ENCODE peak calls at places on chromosomes 5 and 9, in eight cellular contexts. U, Q, L, C, B, E, F and P are unnamed samples.

GRCh38 chr9:101977614-101978210 is 239.3 kb upstream of the GRIN3A start:
- DNase-seq in U (no peak), Q (no peak), L (no peak), C (peak), B (no peak), E (peak), F (no peak), P (no peak)

GRCh38 chr5:93580387-93581100 is 475 bp downstream of the NR2F1-AS1 start:
- DNase-seq in U (no peak), Q (no peak), L (no peak), C (peak), B (peak), E (no peak), F (no peak), P (no peak)

GRCh38 chr5:31641059-31641458 is 2.1 kb downstream of the PDZD2 start:
- DNase-seq in U (no peak), Q (no peak), L (no peak), C (no peak), B (no peak), E (no peak), F (no peak), P (no peak)

GRCh38 chr9:6955251-6955921 is 197.6 kb downstream of the KDM4C start:
- DNase-seq in U (peak), Q (no peak), L (no peak), C (no peak), B (peak), E (no peak), F (no peak), P (no peak)

GRCh38 chr9:121059998-121060636 is 10.0 kb upstream of the C5 start:
- DNase-seq in U (no peak), Q (no peak), L (no peak), C (peak), B (peak), E (peak), F (peak), P (no peak)

GRCh38 chr9:138070815-138071214 is 193.2 kb downstream of the CACNA1B start:
- DNase-seq in U (peak), Q (peak), L (no peak), C (no peak), B (no peak), E (no peak), F (no peak), P (no peak)

GRCh38 chr9:124754289-124754688 is 16.8 kb downstream of the NR6A1 start:
- DNase-seq in U (no peak), Q (no peak), L (no peak), C (peak), B (no peak), E (no peak), F (no peak), P (no peak)

GRCh38 chr9:135332979-135333748 is 146.4 kb upstream of the PPP1R26 start:
- DNase-seq in U (no peak), Q (no peak), L (no peak), C (no peak), B (no peak), E (no peak), F (no peak), P (no peak)

GRCh38 chr9:128384801-128385492 is 13.8 kb downstream of the URM1 start:
- DNase-seq in U (no peak), Q (no peak), L (no peak), C (no peak), B (no peak), E (no peak), F (no peak), P (no peak)

GRCh38 chr9:76576344-76576743 is 117.4 kb downstream of the GCNT1 start:
- DNase-seq in U (no peak), Q (no peak), L (no peak), C (peak), B (no peak), E (peak), F (no peak), P (no peak)

GRCh38 chr9:124286292-124286931 is 28.7 kb downstream of the NEK6 start:
- DNase-seq in U (no peak), Q (peak), L (no peak), C (peak), B (no peak), E (peak), F (peak), P (no peak)

GRCh38 chr9:3292311-3292710 is 233.5 kb downstream of the RFX3 start:
- DNase-seq in U (no peak), Q (no peak), L (no peak), C (no peak), B (no peak), E (no peak), F (peak), P (no peak)

GRCh38 chr5:29197636-29198035 is 1995.8 kb upstream of the CDH6 start:
- DNase-seq in U (no peak), Q (no peak), L (no peak), C (peak), B (no peak), E (no peak), F (no peak), P (no peak)

GRCh38 chr9:115114084-115114483 is 3.9 kb downstream of the TNC start:
- DNase-seq in U (no peak), Q (no peak), L (no peak), C (no peak), B (no peak), E (no peak), F (no peak), P (no peak)

GRCh38 chr9:94867842-94868312 is 141.4 kb downstream of the AOPEP start:
- DNase-seq in U (no peak), Q (no peak), L (no peak), C (peak), B (peak), E (peak), F (peak), P (no peak)

GRCh38 chr9:137311971-137312851 is 10.1 kb upstream of the NRARP start:
- DNase-seq in U (no peak), Q (no peak), L (no peak), C (no peak), B (no peak), E (no peak), F (no peak), P (no peak)

GRCh38 chr5:40502736-40503135 is 177.0 kb upstream of the PTGER4 start:
- DNase-seq in U (no peak), Q (no peak), L (no peak), C (no peak), B (no peak), E (no peak), F (no peak), P (no peak)

GRCh38 chr9:130659699-130660248 is 4.6 kb upstream of the PRDM12 start:
- DNase-seq in U (no peak), Q (no peak), L (no peak), C (no peak), B (peak), E (no peak), F (no peak), P (no peak)